ENCODE peak calls at places on chromosomes 5 and 9, in nine cellular contexts. G, L, S, D, W, O, Q, J and X are unnamed samples.

GRCh38 chr5:51990661-51991180 is 607.5 kb downstream of the ISL1 start:
- DNase-seq in G (no peak), L (no peak), S (no peak), D (no peak), W (no peak), O (no peak), Q (no peak), J (no peak), X (no peak)

GRCh38 chr5:132662004-132662401 is 4.0 kb downstream of the IL13 start:
- DNase-seq in G (no peak), L (no peak), S (no peak), D (no peak), W (no peak), O (no peak), Q (no peak), J (no peak), X (no peak)

GRCh38 chr5:150411245-150411979 is 1.3 kb downstream of the CD74 start:
- DNase-seq in G (no peak), L (peak; percentile 90), S (peak; percentile 39), D (no peak), W (peak; percentile 64), O (peak; percentile 21), Q (no peak), J (no peak), X (no peak)

GRCh38 chr9:129225815-129226214 is 47.8 kb upstream of the IER5L start:
- DNase-seq in G (no peak), L (peak; percentile 88), S (peak; percentile 84), D (no peak), W (peak; percentile 28), O (peak; percentile 80), Q (no peak), J (peak; percentile 84), X (peak; percentile 92)

GRCh38 chr9:131868766-131869165 is 128.9 kb upstream of the RAPGEF1 start:
- DNase-seq in G (no peak), L (no peak), S (no peak), D (no peak), W (no peak), O (peak; percentile 39), Q (peak; percentile 20), J (no peak), X (peak; percentile 41)

GRCh38 chr9:129712595-129713524 is 40.0 kb downstream of the PTGES start:
- DNase-seq in G (no peak), L (no peak), S (peak; percentile 79), D (no peak), W (no peak), O (peak; percentile 73), Q (no peak), J (peak; percentile 85), X (peak; percentile 60)

GRCh38 chr5:133439859-133440258 is 172.5 kb downstream of the FSTL4 start:
- DNase-seq in G (no peak), L (no peak), S (no peak), D (no peak), W (no peak), O (no peak), Q (no peak), J (no peak), X (no peak)

GRCh38 chr5:148469446-148470062 is 85.8 kb downstream of the FBXO38 start:
- DNase-seq in G (no peak), L (no peak), S (peak; percentile 47), D (no peak), W (peak; percentile 13), O (no peak), Q (no peak), J (peak; percentile 34), X (no peak)

GRCh38 chr5:59021837-59022514 is 439.1 kb downstream of the RAB3C start:
- DNase-seq in G (no peak), L (no peak), S (no peak), D (no peak), W (peak; percentile 80), O (no peak), Q (no peak), J (no peak), X (peak; percentile 78)

GRCh38 chr9:131804826-131805225 is 65.0 kb upstream of the RAPGEF1 start:
- DNase-seq in G (no peak), L (no peak), S (no peak), D (no peak), W (no peak), O (no peak), Q (no peak), J (no peak), X (peak; percentile 30)

GRCh38 chr5:135538261-135538660 is 2.5 kb upstream of the NEUROG1 start:
- DNase-seq in G (no peak), L (no peak), S (no peak), D (no peak), W (no peak), O (no peak), Q (no peak), J (no peak), X (no peak)

GRCh38 chr5:168314735-168315411 is 23.4 kb downstream of the WWC1 start:
- DNase-seq in G (no peak), L (peak; percentile 59), S (peak; percentile 81), D (no peak), W (peak; percentile 90), O (no peak), Q (no peak), J (peak; percentile 97), X (peak; percentile 88)

GRCh38 chr5:10595678-10596309 is 31.9 kb downstream of the ANKRD33B start:
- DNase-seq in G (no peak), L (no peak), S (peak; percentile 94), D (no peak), W (no peak), O (no peak), Q (peak; percentile 64), J (peak; percentile 94), X (no peak)

GRCh38 chr5:112957409-112957808 is 19.2 kb upstream of the DCP2 start:
- DNase-seq in G (no peak), L (no peak), S (no peak), D (no peak), W (no peak), O (no peak), Q (no peak), J (no peak), X (no peak)

GRCh38 chr5:7606840-7607453 is 211.0 kb downstream of the ADCY2 start:
- DNase-seq in G (no peak), L (no peak), S (no peak), D (no peak), W (no peak), O (no peak), Q (no peak), J (no peak), X (no peak)

GRCh38 chr5:84450617-84451414 is 66.1 kb upstream of the EDIL3 start:
- DNase-seq in G (no peak), L (no peak), S (peak; percentile 22), D (no peak), W (no peak), O (no peak), Q (peak; percentile 5), J (no peak), X (no peak)

GRCh38 chr5:129718766-129719165 is 29.1 kb upstream of the MINAR2 start:
- DNase-seq in G (no peak), L (no peak), S (no peak), D (no peak), W (no peak), O (no peak), Q (no peak), J (no peak), X (no peak)

GRCh38 chr5:151144922-151145321 is 12.7 kb downstream of the ANXA6 start:
- DNase-seq in G (no peak), L (no peak), S (no peak), D (no peak), W (no peak), O (no peak), Q (no peak), J (no peak), X (no peak)

GRCh38 chr9:22731786-22732185 is 285.2 kb downstream of the DMRTA1 start:
- DNase-seq in G (no peak), L (no peak), S (no peak), D (no peak), W (no peak), O (no peak), Q (no peak), J (no peak), X (no peak)